ENCODE peak calls at places on chromosome 19, in four cellular contexts. J is K562, Q is IMR-90, Z is GM12878. T is an unnamed sample.

GRCh38 chr19:12828494-12828893 is 5.9 kb downstream of the RTBDN start:
- DNase-seq in J (peak), Q (no peak), Z (no peak), T (no peak)

GRCh38 chr19:51292971-51293370 is 18.5 kb upstream of the IGLON5 start:
- DNase-seq in J (no peak), Q (no peak), Z (no peak), T (no peak)

GRCh38 chr19:4694211-4694987 is 24.3 kb upstream of the MYDGF start:
- DNase-seq in J (peak), Q (peak), Z (no peak), T (peak)

GRCh38 chr19:30757836-30758617 is 385.8 kb downstream of the ZNF536 start:
- DNase-seq in J (no peak), Q (no peak), Z (no peak), T (no peak)

GRCh38 chr19:45623984-45624383 is 15.2 kb downstream of the EML2 start:
- DNase-seq in J (no peak), Q (no peak), Z (no peak), T (no peak)

GRCh38 chr19:49758292-49758691 is 4.8 kb downstream of the TSKS start:
- DNase-seq in J (peak), Q (peak), Z (no peak), T (no peak)

GRCh38 chr19:37990362-37990761 is 83.4 kb downstream of the SIPA1L3 start:
- DNase-seq in J (no peak), Q (no peak), Z (no peak), T (no peak)

GRCh38 chr19:46944918-46945628 is 74.6 kb upstream of the NPAS1 start:
- DNase-seq in J (peak), Q (peak), Z (no peak), T (peak)

GRCh38 chr19:7856679-7857663 is 17.2 kb downstream of the PRR36 start:
- DNase-seq in J (no peak), Q (no peak), Z (no peak), T (no peak)

GRCh38 chr19:29075149-29075548 is 137.8 kb downstream of the UQCRFS1 start:
- DNase-seq in J (no peak), Q (no peak), Z (no peak), T (no peak)

GRCh38 chr19:38877781-38878574 is at the start of gene RINL:
- DNase-seq in J (peak), Q (no peak), Z (no peak), T (peak)

GRCh38 chr19:11165486-11166030 is 10.0 kb upstream of the SPC24 start:
- DNase-seq in J (no peak), Q (no peak), Z (no peak), T (no peak)

GRCh38 chr19:37907735-37908066 is 693 bp downstream of the SIPA1L3 start:
- DNase-seq in J (peak), Q (no peak), Z (no peak), T (peak)

GRCh38 chr19:1069009-1069779 is 2.2 kb downstream of the ARHGAP45 start:
- DNase-seq in J (no peak), Q (no peak), Z (no peak), T (peak)
- TF ChIP-seq FOS in J (no peak), Q (no peak), Z (no peak), T (no peak)

GRCh38 chr19:42487025-42487797 is 41.1 kb downstream of the CEACAM1 start:
- DNase-seq in J (no peak), Q (no peak), Z (no peak), T (no peak)
- TF ChIP-seq FOS in J (no peak), Q (no peak), Z (no peak), T (no peak)

GRCh38 chr19:48108997-48109782 is 1.4 kb downstream of the PLA2G4C start:
- DNase-seq in J (no peak), Q (no peak), Z (no peak), T (no peak)
- TF ChIP-seq FOS in J (no peak), Q (no peak), Z (no peak), T (no peak)

GRCh38 chr19:40143612-40144011 is 47.6 kb upstream of the MAP3K10 start:
- DNase-seq in J (no peak), Q (no peak), Z (no peak), T (no peak)

GRCh38 chr19:40144151-40144550 is 47.1 kb upstream of the MAP3K10 start:
- DNase-seq in J (no peak), Q (no peak), Z (no peak), T (no peak)

GRCh38 chr19:40136818-40137217 is 46.1 kb upstream of the ZNF780A start:
- DNase-seq in J (no peak), Q (no peak), Z (no peak), T (no peak)

GRCh38 chr19:40141546-40141945 is 49.7 kb upstream of the MAP3K10 start:
- DNase-seq in J (no peak), Q (no peak), Z (no peak), T (no peak)

GRCh38 chr19:40139533-40140287 is 49.0 kb upstream of the ZNF780A start:
- DNase-seq in J (peak), Q (peak), Z (no peak), T (peak)
- TF ChIP-seq FOS in J (no peak), Q (no peak), Z (no peak), T (no peak)

DNA sequence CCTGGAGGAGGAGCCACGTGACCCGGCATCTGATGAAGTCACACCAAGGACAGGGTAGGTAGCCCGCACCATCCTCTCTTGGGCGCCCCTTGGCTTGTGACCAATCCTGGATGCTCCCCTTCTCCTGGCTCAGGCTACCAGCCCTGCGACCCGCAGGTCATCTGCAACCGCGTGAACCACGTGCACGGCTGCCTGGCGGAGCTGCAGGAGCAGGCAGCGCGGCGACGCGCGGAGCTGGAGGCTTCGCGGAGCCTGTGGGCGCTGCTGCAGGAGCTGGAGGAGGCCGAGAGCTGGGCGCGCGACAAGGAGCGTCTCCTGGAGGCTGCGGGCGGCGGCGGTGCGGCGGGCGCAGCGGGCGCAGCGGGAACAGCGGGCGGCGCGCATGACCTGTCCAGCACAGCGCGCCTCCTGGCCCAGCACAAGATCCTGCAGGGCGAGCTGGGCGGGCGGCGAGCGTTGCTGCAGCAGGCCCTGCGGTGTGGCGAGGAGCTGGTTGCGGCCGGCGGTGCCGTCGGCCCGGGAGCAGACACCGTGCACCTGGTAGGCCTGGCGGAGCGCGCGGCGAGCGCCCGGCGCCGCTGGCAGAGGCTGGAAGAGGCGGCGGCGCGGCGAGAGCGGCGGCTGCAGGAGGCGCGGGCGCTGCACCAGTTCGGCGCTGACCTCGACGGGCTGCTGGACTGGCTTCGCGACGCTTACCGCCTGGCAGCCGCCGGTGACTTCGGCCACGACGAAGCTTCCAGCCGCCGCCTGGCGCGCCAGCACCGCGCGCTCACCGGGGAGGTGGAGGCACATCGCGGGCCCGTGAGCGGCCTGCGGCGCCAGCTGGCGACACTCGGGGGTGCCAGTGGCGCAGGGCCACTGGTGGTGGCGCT is 45.9 kb downstream of the SPTBN4 start:
- DNase-seq in J (no peak), Q (peak), Z (no peak), T (no peak)
- TF ChIP-seq FOS in J (no peak), Q (no peak), Z (no peak), T (no peak)

GRCh38 chr19:43229315-43229714 is 23.9 kb upstream of the PSG4 start:
- DNase-seq in J (no peak), Q (peak), Z (no peak), T (no peak)
- TF ChIP-seq FOS in J (no peak), Q (no peak), Z (no peak), T (no peak)

T was measured in endothelial cell of umbilical vein.